ENCODE peak calls at places on chromosomes 5 and 9, in five cellular contexts. L, S, M, H and C are unnamed samples.

GRCh38 chr9:86605303-86605702 is 251.1 kb upstream of the TUT7 start:
- DNase-seq in S (no peak), H (no peak), L (no peak), M (no peak), C (no peak)

GRCh38 chr9:38482918-38483592 is 58.8 kb upstream of the IGFBPL1 start:
- DNase-seq in L (no peak), M (peak), H (peak), S (no peak), C (no peak)

GRCh38 chr5:115070737-115071136 is 99.0 kb downstream of the TRIM36 start:
- DNase-seq in S (no peak), H (no peak), M (no peak), L (no peak), C (no peak)

GRCh38 chr9:113589890-113590289 is 126.4 kb downstream of the RGS3 start:
- DNase-seq in S (no peak), L (no peak), H (peak), M (peak), C (no peak)

GRCh38 chr9:125493384-125493783 is 213.6 kb downstream of the MAPKAP1 start:
- DNase-seq in S (no peak), M (no peak), L (no peak), H (peak), C (no peak)

GRCh38 chr9:128201441-128202369 is 1.5 kb upstream of the DNM1 start:
- DNase-seq in H (no peak), L (no peak), M (peak), S (no peak), C (no peak)

GRCh38 chr5:2093859-2094615 is 211.3 kb upstream of the IRX4 start:
- DNase-seq in H (no peak), S (no peak), L (no peak), M (no peak), C (no peak)

GRCh38 chr9:68496356-68496755 is 44.3 kb downstream of the TMEM252 start:
- DNase-seq in S (no peak), H (no peak), L (no peak), M (no peak), C (no peak)

GRCh38 chr5:38783011-38783551 is 62.7 kb upstream of the OSMR start:
- DNase-seq in L (no peak), S (no peak), H (peak), M (peak), C (no peak)

GRCh38 chr9:35906923-35907699 is 1.1 kb downstream of the HRCT1 start:
- DNase-seq in S (no peak), L (no peak), M (peak), H (peak), C (no peak)

GRCh38 chr9:70551391-70551790 is 136.9 kb upstream of the KLF9 start:
- DNase-seq in H (no peak), L (no peak), M (no peak), S (no peak), C (no peak)

GRCh38 chr9:1208185-1208584 is 158.0 kb downstream of the DMRT2 start:
- DNase-seq in M (no peak), L (no peak), S (no peak), H (no peak), C (no peak)

GRCh38 chr5:15222156-15222555 is 277.8 kb upstream of the FBXL7 start:
- DNase-seq in S (no peak), H (peak), M (no peak), L (no peak), C (no peak)

GRCh38 chr9:38108326-38108725 is 39.3 kb upstream of the SHB start:
- DNase-seq in S (no peak), L (no peak), M (no peak), H (no peak), C (no peak)

GRCh38 chr9:75907329-75907728 is 16.9 kb downstream of the PCSK5 start:
- DNase-seq in M (peak), L (no peak), H (no peak), S (no peak), C (no peak)

GRCh38 chr9:18824095-18824666 is 208.8 kb downstream of the SAXO1 start:
- DNase-seq in S (peak), M (no peak), H (peak), L (no peak), C (no peak)

GRCh38 chr5:159101689-159102088 is 2.0 kb upstream of the EBF1 start:
- DNase-seq in M (no peak), L (no peak), H (no peak), S (no peak), C (no peak)

GRCh38 chr5:175889910-175890684 is 18.7 kb downstream of the CPLX2 start:
- DNase-seq in H (no peak), M (no peak), S (no peak), L (no peak), C (no peak)

GRCh38 chr5:140318778-140319177 is 15.9 kb upstream of the PFDN1 start:
- DNase-seq in H (no peak), L (no peak), M (no peak), S (no peak), C (no peak)

GRCh38 chr5:135034186-135034962 is at the start of gene PITX1:
- DNase-seq in H (no peak), L (peak), S (peak), M (peak), C (peak)

GRCh38 chr5:154826-155225 is 36.5 kb upstream of the LRRC14B start:
- DNase-seq in H (no peak), S (no peak), L (no peak), M (no peak), C (no peak)

GRCh38 chr9:74122661-74123060 is 374.5 kb upstream of the RORB start:
- DNase-seq in M (no peak), S (no peak), L (no peak), H (no peak), C (no peak)

GRCh38 chr5:134174841-134175839 is 1.6 kb downstream of the SKP1 start:
- DNase-seq in S (no peak), L (no peak), M (peak), H (peak), C (no peak)

GRCh38 chr9:133417541-133418461 is at the start of gene REXO4:
- DNase-seq in S (peak), H (peak), M (peak), L (peak), C (peak)

GRCh38 chr5:126471875-126472537 is 48.8 kb downstream of the GRAMD2B start:
- DNase-seq in H (no peak), S (no peak), M (no peak), L (no peak), C (no peak)

GRCh38 chr5:148909766-148910165 is 83.4 kb downstream of the ADRB2 start:
- DNase-seq in H (no peak), L (no peak), M (peak), S (no peak), C (no peak)

GRCh38 chr5:97004423-97005060 is 68.7 kb downstream of the LNPEP start:
- DNase-seq in S (no peak), H (no peak), M (peak), L (no peak), C (no peak)

GRCh38 chr5:43157068-43157467 is 35.0 kb upstream of the NIM1K start:
- DNase-seq in L (no peak), S (no peak), M (no peak), H (no peak), C (no peak)

GRCh38 chr5:119123280-119123679 is 52.4 kb downstream of the DMXL1 start:
- DNase-seq in L (no peak), H (no peak), M (no peak), S (no peak), C (no peak)

GRCh38 chr5:164277720-164278119 is 772.3 kb downstream of the MAT2B start:
- DNase-seq in M (peak), H (peak), L (no peak), S (no peak), C (no peak)
- H2BK12ac ChIP-seq in M (no peak), H (no peak), L (no peak), S (no peak), C (no peak)

GRCh38 chr5:68046445-68046844 is 169.1 kb upstream of the PIK3R1 start:
- DNase-seq in L (no peak), M (peak), S (no peak), H (peak), C (no peak)

GRCh38 chr5:68048529-68048928 is 167.0 kb upstream of the PIK3R1 start:
- DNase-seq in M (no peak), L (no peak), S (no peak), H (no peak), C (no peak)

GRCh38 chr5:68047035-68047434 is 168.5 kb upstream of the PIK3R1 start:
- DNase-seq in H (peak), L (no peak), M (peak), S (no peak), C (no peak)

GRCh38 chr5:68053202-68053601 is 162.4 kb upstream of the PIK3R1 start:
- DNase-seq in S (no peak), M (no peak), H (no peak), L (no peak), C (no peak)

GRCh38 chr5:68049053-68049713 is 166.4 kb upstream of the PIK3R1 start:
- DNase-seq in L (no peak), H (no peak), M (no peak), S (no peak), C (no peak)
- H4K91ac ChIP-seq in L (no peak), H (no peak), M (no peak), S (no peak), C (no peak)

GRCh38 chr5:128927644-128928043 is 37.6 kb upstream of the SLC27A6 start:
- DNase-seq in L (no peak), S (no peak), M (no peak), H (no peak), C (no peak)
- H2AFZ ChIP-seq in L (no peak), S (no peak), M (no peak), H (no peak), C (no peak)

GRCh38 chr5:179530069-179530998 is 20.0 kb upstream of the RUFY1 start:
- DNase-seq in H (peak), S (peak), M (peak), L (peak), C (peak)
- H2BK12ac ChIP-seq in H (no peak), S (no peak), M (no peak), L (no peak), C (no peak)

DNA sequence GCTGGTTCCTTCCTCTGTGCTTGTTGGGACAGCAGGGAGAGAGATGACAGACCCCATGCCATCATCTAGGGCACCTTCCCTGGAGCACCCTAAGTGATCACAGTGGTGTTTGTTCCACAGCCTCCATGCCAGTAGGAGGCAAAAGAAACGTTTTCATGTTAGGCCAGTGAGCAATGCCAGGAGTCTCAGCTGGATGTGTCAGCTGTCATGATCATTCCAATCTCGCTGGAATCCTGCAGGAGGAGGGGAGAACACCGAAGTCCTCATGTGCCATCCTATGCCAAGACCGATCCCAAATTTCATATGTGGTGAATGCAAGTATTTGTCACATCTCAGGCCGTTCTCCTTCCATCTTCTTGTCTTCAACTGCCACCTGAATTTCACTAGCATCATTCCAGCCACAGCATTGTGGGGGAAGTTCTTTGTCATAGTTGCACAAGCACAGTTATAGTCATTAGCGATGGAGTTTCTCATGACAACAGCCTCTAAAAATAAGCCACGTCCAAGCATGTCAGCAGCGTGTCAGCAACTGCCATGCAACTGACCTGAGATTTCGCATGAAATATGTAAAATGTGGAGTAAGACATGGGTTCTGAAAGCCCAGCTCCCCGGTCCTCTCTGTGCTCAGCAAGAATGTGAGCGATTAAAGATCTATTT is 97.2 kb upstream of the DNAH5 start:
- DNase-seq in H (peak), L (no peak), M (peak), S (no peak), C (no peak)
- H4K91ac ChIP-seq in H (no peak), L (no peak), M (no peak), S (no peak), C (no peak)

DNA sequence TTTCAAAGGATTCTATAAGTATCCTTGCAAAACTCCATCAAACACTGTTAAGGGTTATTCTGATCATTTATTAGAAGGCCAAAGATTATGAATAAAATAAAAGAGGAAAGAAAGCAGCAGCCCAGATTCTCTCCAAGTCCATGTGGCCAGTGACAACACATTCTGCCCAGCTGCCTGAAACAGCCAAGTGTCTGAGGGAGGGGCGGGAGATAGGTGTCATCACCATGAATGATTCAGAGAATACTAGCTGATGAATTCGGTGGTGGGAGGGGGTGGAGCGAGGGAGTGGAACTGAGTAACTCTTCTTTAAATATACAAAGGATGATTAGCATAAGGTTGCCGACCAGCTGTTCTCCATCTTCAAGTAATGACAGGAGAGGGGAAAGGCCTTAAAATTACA is 21.2 kb downstream of the NREP start:
- DNase-seq in M (peak), H (peak), L (no peak), S (peak), C (no peak)
- H2AFZ ChIP-seq in M (no peak), H (no peak), L (no peak), S (no peak), C (no peak)

DNA sequence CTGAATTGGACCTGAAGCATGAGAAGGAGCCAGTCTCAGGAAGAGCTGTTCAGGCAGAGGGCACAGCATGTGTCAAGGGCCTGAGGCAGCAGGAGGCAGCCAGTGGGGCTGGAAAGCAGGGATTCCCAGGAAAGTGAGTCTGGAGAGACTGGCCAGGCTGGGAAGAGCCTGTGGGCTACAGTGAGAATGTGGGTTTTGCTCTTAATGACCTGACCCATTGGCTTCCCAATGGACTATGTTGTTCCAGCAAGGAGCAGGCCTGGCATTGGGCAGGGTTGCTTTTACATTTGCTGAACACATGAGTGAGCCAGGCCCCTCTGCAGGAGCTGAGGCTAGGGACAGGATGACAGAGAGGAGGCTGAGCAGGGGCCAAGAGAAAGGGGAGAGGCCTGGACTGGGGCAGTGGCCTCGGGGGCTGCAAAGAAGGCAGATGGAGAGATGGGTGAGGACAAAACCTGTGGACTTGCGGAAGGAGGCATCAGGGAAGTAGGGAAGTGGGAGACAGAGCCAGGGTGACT is 66.0 kb upstream of the NEK6 start:
- DNase-seq in H (no peak), L (peak), S (no peak), M (no peak), C (no peak)
- H2BK12ac ChIP-seq in H (no peak), L (no peak), S (no peak), M (no peak), C (peak)